ENCODE peak calls at places on chromosomes 1 and 21, in eight cellular contexts. B, Z, R, U, K, C, S and N are unnamed samples.

GRCh38 chr1:215113776-215114153 is 31.2 kb downstream of the KCNK2 start:
- DNase-seq in S (peak; percentile 74), R (no peak), Z (no peak), U (no peak), K (no peak), B (no peak), C (no peak), N (no peak)

GRCh38 chr1:63319069-63320023 is 3.0 kb upstream of the FOXD3 start:
- DNase-seq in Z (no peak), S (no peak), R (peak; percentile 8), C (no peak), K (no peak), U (no peak), B (no peak), N (no peak)

GRCh38 chr1:84375965-84376910 is 22.0 kb upstream of the DNASE2B start:
- DNase-seq in B (no peak), Z (no peak), C (no peak), U (no peak), S (no peak), R (peak; percentile 60), K (no peak), N (no peak)

GRCh38 chr1:201739492-201740085 is 89.4 kb upstream of the IPO9 start:
- DNase-seq in U (peak; percentile 76), S (no peak), B (peak; percentile 83), Z (peak; percentile 69), K (peak; percentile 67), C (no peak), R (no peak), N (no peak)

GRCh38 chr21:31236528-31236927 is 107.5 kb downstream of the TIAM1 start:
- DNase-seq in C (peak; percentile 90), S (no peak), Z (no peak), U (no peak), R (no peak), K (no peak), B (no peak), N (peak; percentile 81)

GRCh38 chr1:48049823-48050539 is 52.8 kb upstream of the TRABD2B start:
- DNase-seq in K (no peak), B (no peak), R (peak; percentile 21), U (no peak), Z (no peak), C (no peak), S (no peak), N (no peak)

GRCh38 chr1:157994081-157994581 is 686 bp downstream of the KIRREL1 start:
- DNase-seq in K (no peak), Z (peak; percentile 14), R (peak; percentile 55), C (no peak), U (no peak), S (no peak), B (no peak), N (no peak)

GRCh38 chr1:81230983-81231728 is 569.6 kb upstream of the ADGRL2 start:
- DNase-seq in R (peak; percentile 47), K (no peak), C (no peak), B (no peak), U (no peak), S (no peak), Z (no peak), N (no peak)

DNA sequence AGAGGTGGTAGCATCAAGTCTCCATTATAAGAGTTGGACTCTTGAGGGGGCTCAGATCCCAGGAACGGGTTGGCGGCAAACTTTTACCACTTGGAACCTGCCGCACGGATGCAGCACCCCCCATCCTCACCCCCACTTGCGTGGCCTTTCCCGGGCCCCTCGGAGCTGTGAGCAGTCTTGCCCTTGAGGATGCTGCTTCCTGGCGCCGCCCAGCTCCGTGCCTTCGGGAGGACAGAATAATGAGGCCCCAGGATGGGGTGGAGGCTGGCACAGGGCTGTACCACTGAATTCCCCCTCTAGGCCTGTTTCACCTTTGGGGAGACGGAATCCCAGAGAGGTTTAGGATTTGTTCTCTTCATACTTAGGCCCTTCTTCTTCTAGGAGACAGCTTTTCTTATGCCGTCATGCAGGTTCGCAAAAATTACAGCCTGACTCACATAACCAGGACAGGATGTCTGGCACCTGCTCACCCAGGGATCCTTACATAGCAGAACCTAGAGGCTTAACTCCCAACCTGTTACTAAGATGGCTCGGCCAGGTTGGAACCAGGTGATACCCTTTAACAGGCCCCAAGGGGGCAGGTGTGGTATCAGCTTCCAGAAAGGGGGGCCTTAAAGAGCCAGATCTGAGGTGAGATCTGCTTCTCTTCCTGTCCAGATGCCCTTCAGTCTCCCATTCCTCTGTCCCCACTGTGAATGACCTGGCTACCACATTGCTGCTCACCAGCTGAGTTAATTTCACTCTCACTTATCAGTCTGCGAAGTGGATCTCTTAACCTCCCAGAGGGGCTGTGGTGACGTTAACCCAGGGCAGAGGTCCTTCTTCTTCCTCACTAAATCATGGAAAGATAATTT is 1.5 kb downstream of the TRNP1 start:
- DNase-seq in S (no peak), R (peak; percentile 67), C (no peak), Z (no peak), U (no peak), K (peak; percentile 52), B (no peak), N (no peak)
- H3K4me3 ChIP-seq in S (peak overlapping the region; percentile 90), R (peak overlapping the region; percentile 84), C (peak overlapping the region; percentile 63), Z (peak overlapping the region; percentile 67), U (peak overlapping the region; percentile 83), K (peak overlapping the region; percentile 69), B (peak overlapping the region; percentile 94), N (peak overlapping the region; percentile 71)

GRCh38 chr1:246803373-246803772 is 79.2 kb downstream of the SCCPDH start:
- DNase-seq in C (no peak), Z (no peak), R (no peak), S (no peak), K (no peak), U (no peak), B (no peak), N (no peak)

GRCh38 chr1:246805135-246805716 is 81.0 kb downstream of the SCCPDH start:
- DNase-seq in S (no peak), B (no peak), C (no peak), Z (no peak), U (no peak), R (no peak), K (no peak), N (no peak)

GRCh38 chr1:246801241-246802020 is 77.2 kb downstream of the SCCPDH start:
- DNase-seq in Z (no peak), U (no peak), C (no peak), S (no peak), R (peak; percentile 54), B (no peak), K (no peak), N (peak; percentile 4)

GRCh38 chr1:246800800-246801199 is 76.6 kb downstream of the SCCPDH start:
- DNase-seq in K (no peak), S (no peak), B (no peak), C (no peak), R (no peak), Z (no peak), U (no peak), N (no peak)

GRCh38 chr1:246803891-246804290 is 79.7 kb downstream of the SCCPDH start:
- DNase-seq in U (no peak), B (no peak), Z (no peak), C (no peak), R (no peak), K (no peak), S (no peak), N (no peak)
- TF ChIP-seq CTCF in U (no peak), B (no peak), Z (no peak), C (no peak), R (no peak), K (no peak), S (no peak), N (no peak)

DNA sequence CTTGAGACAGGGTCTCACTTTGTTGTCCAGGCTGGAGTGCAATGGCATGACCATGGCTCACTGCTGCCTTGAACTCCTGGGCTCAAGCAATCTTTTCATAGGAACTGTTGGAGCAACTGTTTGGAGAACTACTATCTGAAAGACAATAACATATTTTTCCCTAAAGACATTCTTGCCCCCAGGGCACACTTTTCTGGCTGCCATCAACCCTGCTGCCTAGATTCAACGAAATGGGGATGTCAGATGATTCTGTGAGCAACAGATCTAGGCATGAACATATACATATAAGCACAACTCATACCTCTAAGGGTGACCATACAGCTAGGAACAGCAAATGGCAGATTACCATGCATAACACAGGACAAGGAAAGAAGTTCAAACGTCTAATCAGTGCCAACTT is 27.4 kb downstream of the JAK1 start:
- DNase-seq in S (no peak), K (no peak), B (no peak), R (peak; percentile 27), Z (no peak), U (no peak), C (no peak), N (no peak)
- H3K4me3 ChIP-seq in S (no peak overlapping the region), K (no peak overlapping the region), B (no peak overlapping the region), R (no peak overlapping the region), Z (no peak overlapping the region), U (no peak overlapping the region), C (no peak overlapping the region), N (no peak overlapping the region)

GRCh38 chr1:53085405-53085804 is 23.4 kb downstream of the PODN start:
- DNase-seq in K (no peak), Z (no peak), S (no peak), B (no peak), R (no peak), U (no peak), C (no peak), N (no peak)

GRCh38 chr1:53086504-53087070 is 24.6 kb downstream of the PODN start:
- DNase-seq in K (no peak), S (no peak), B (no peak), C (no peak), R (peak; percentile 28), Z (no peak), U (no peak), N (no peak)

GRCh38 chr1:53089478-53090226 is 27.6 kb downstream of the PODN start:
- DNase-seq in S (no peak), U (no peak), Z (no peak), C (no peak), K (no peak), R (peak; percentile 48), B (peak; percentile 34), N (no peak)

GRCh38 chr1:53088616-53089300 is 26.7 kb downstream of the PODN start:
- DNase-seq in C (no peak), Z (no peak), S (no peak), B (no peak), K (no peak), U (no peak), R (no peak), N (no peak)

GRCh38 chr1:53087332-53088285 is 25.6 kb downstream of the PODN start:
- DNase-seq in R (no peak), B (no peak), U (no peak), K (no peak), Z (no peak), C (no peak), S (no peak), N (no peak)
- TF ChIP-seq CTCF in R (no peak), B (no peak), U (no peak), K (no peak), Z (no peak), C (no peak), S (no peak), N (no peak)